ENCODE peak calls at places on chromosomes 6 and 20, in eight cellular contexts. A, F, C, B, N, T, M and U are unnamed samples.

GRCh38 chr6:149450679-149451360 is 34.0 kb downstream of the ZC3H12D start:
- DNase-seq in T (peak; percentile 21), F (peak; percentile 8), N (no peak), A (peak; percentile 16), B (peak; percentile 66), M (no peak), C (no peak), U (no peak)

GRCh38 chr6:142800240-142800639 is 144.7 kb downstream of the HIVEP2 start:
- DNase-seq in M (no peak), A (no peak), N (no peak), C (no peak), F (no peak), T (no peak), B (no peak), U (no peak)

GRCh38 chr20:58752565-58752964 is 60.0 kb downstream of the NPEPL1 start:
- DNase-seq in T (no peak), A (no peak), N (no peak), C (no peak), B (no peak), M (no peak), F (no peak), U (no peak)

GRCh38 chr6:165762876-165763275 is 99.8 kb upstream of the PDE10A start:
- DNase-seq in C (no peak), A (no peak), M (no peak), F (no peak), B (no peak), N (no peak), T (no peak), U (no peak)

GRCh38 chr20:14538433-14538832 is 201.0 kb upstream of the FLRT3 start:
- DNase-seq in B (no peak), A (no peak), T (no peak), F (no peak), C (no peak), N (no peak), M (no peak), U (no peak)

GRCh38 chr6:72418495-72418894 is 203.4 kb upstream of the KCNQ5 start:
- DNase-seq in T (no peak), B (no peak), A (no peak), C (no peak), M (no peak), F (no peak), N (no peak), U (no peak)

GRCh38 chr6:63615590-63615989 is 20.0 kb upstream of the PHF3 start:
- DNase-seq in N (no peak), C (no peak), M (no peak), B (no peak), A (no peak), T (no peak), F (no peak), U (no peak)

GRCh38 chr6:122530440-122531046 is 58.9 kb upstream of the SERINC1 start:
- DNase-seq in B (no peak), C (peak; percentile 57), N (peak; percentile 48), M (peak; percentile 74), A (peak; percentile 67), F (peak; percentile 79), T (peak; percentile 44), U (peak; percentile 82)

GRCh38 chr6:34239240-34239825 is 2.7 kb downstream of the HMGA1 start:
- DNase-seq in C (no peak), F (no peak), T (no peak), M (peak; percentile 5), B (peak; percentile 15), N (no peak), A (no peak), U (peak; percentile 33)

GRCh38 chr6:154595997-154596396 is 85.5 kb upstream of the CNKSR3 start:
- DNase-seq in C (no peak), N (no peak), B (no peak), A (no peak), M (no peak), F (no peak), T (no peak), U (no peak)

GRCh38 chr6:148776321-148776966 is 29.6 kb downstream of the UST start:
- DNase-seq in B (no peak), N (no peak), C (no peak), F (no peak), T (no peak), A (no peak), M (no peak), U (peak; percentile 67)

GRCh38 chr6:37137881-37138568 is 31.9 kb upstream of the PIM1 start:
- DNase-seq in B (no peak), A (peak; percentile 52), M (no peak), F (no peak), C (peak; percentile 96), N (no peak), T (no peak), U (peak; percentile 59)

GRCh38 chr20:62745959-62746288 is 37.3 kb downstream of the NTSR1 start:
- DNase-seq in T (no peak), A (no peak), N (no peak), M (no peak), C (no peak), F (no peak), B (peak; percentile 21), U (no peak)

GRCh38 chr6:52019851-52020250 is 67.6 kb downstream of the PKHD1 start:
- DNase-seq in M (no peak), A (no peak), C (no peak), N (no peak), B (no peak), F (no peak), T (no peak), U (no peak)

GRCh38 chr6:130829333-130829910 is 2.2 kb downstream of the SMLR1 start:
- DNase-seq in C (no peak), A (no peak), M (no peak), T (no peak), B (no peak), N (no peak), F (no peak), U (no peak)

GRCh38 chr6:43185391-43185790 is 3.4 kb downstream of the CUL9 start:
- DNase-seq in A (no peak), C (no peak), F (no peak), B (no peak), M (no peak), N (no peak), T (no peak), U (no peak)

GRCh38 chr6:9116026-9116425 is 680.7 kb upstream of the SLC35B3 start:
- DNase-seq in A (no peak), F (no peak), C (no peak), T (no peak), M (no peak), N (no peak), B (no peak), U (peak; percentile 12)

GRCh38 chr6:107059606-107060005 is 31.6 kb downstream of the MTRES1 start:
- DNase-seq in B (no peak), M (no peak), F (no peak), T (no peak), N (no peak), A (no peak), C (no peak), U (no peak)

GRCh38 chr6:40586800-40587201 is 363 bp downstream of the LRFN2 start:
- DNase-seq in B (peak; percentile 51), C (no peak), N (no peak), A (peak; percentile 30), M (no peak), T (no peak), F (peak; percentile 40), U (no peak)

GRCh38 chr6:133817460-133818047 is 71.4 kb upstream of the TCF21 start:
- DNase-seq in B (no peak), M (peak; percentile 67), F (no peak), T (peak; percentile 28), N (peak; percentile 12), A (peak; percentile 61), C (peak; percentile 52), U (peak; percentile 16)

GRCh38 chr6:12012566-12013367 is 655 bp downstream of the HIVEP1 start:
- DNase-seq in N (peak; percentile 77), B (peak; percentile 75), A (peak; percentile 66), M (peak; percentile 57), C (no peak), F (peak; percentile 22), T (peak; percentile 67), U (peak; percentile 80)

GRCh38 chr20:30630761-30631160 is 626.7 kb upstream of the DEFB115 start:
- DNase-seq in B (no peak), M (no peak), T (no peak), A (no peak), F (no peak), C (no peak), N (no peak), U (no peak)

GRCh38 chr6:73369563-73369962 is at the start of gene OOEP:
- DNase-seq in F (no peak), T (no peak), M (no peak), B (no peak), N (no peak), C (no peak), A (no peak), U (no peak)

GRCh38 chr6:153214439-153214838 is 83.4 kb upstream of the RGS17 start:
- DNase-seq in F (no peak), B (no peak), M (no peak), C (no peak), N (no peak), A (no peak), T (no peak), U (no peak)

GRCh38 chr20:40749985-40750506 is 61.0 kb upstream of the MAFB start:
- DNase-seq in C (no peak), M (no peak), F (no peak), B (no peak), T (no peak), N (no peak), A (no peak), U (no peak)

GRCh38 chr6:152461556-152461955 is 175.6 kb downstream of the SYNE1 start:
- DNase-seq in C (no peak), T (no peak), M (no peak), A (no peak), F (no peak), N (no peak), B (no peak), U (peak; percentile 39)

GRCh38 chr6:73878403-73878802 is 182.4 kb downstream of the CD109 start:
- DNase-seq in A (no peak), N (no peak), T (no peak), B (no peak), C (no peak), M (no peak), F (no peak), U (no peak)

GRCh38 chr6:52522151-52522626 is 54.7 kb downstream of the TRAM2 start:
- DNase-seq in N (no peak), F (no peak), T (no peak), A (no peak), C (no peak), M (no peak), B (peak; percentile 79), U (no peak)

GRCh38 chr6:163579111-163579879 is 164.8 kb downstream of the QKI start:
- DNase-seq in C (no peak), A (no peak), N (no peak), F (no peak), B (peak; percentile 67), T (no peak), M (no peak), U (no peak)

GRCh38 chr20:54208492-54209044 is 681 bp downstream of the PFDN4 start:
- DNase-seq in T (no peak), M (peak; percentile 14), C (no peak), F (peak; percentile 52), A (no peak), N (no peak), B (no peak), U (peak; percentile 59)

GRCh38 chr20:8854566-8854965 is 214.3 kb upstream of the PLCB4 start:
- DNase-seq in T (no peak), A (peak; percentile 19), C (no peak), N (no peak), B (peak; percentile 76), F (no peak), M (no peak), U (no peak)